ENCODE peak calls at places on chromosome 20, in nine cellular contexts. X, I, P, T, K, N, D, Y and S are unnamed samples.

GRCh38 chr20:46680684-46681031 is 8.6 kb downstream of the TP53RK start:
- DNase-seq in X (no peak), I (no peak), P (no peak), T (no peak), K (no peak), N (no peak), D (no peak), Y (no peak), S (no peak)

GRCh38 chr20:58293453-58293852 is 16.1 kb upstream of the RAB22A start:
- DNase-seq in X (peak), I (peak), P (peak), T (no peak), K (no peak), N (no peak), D (no peak), Y (no peak), S (peak)

GRCh38 chr20:41137412-41138216 is at the start of gene PLCG1:
- DNase-seq in X (peak), I (peak), P (peak), T (peak), K (peak), N (peak), D (no peak), Y (peak), S (peak)

GRCh38 chr20:51275181-51275580 is 252.3 kb upstream of the KCNG1 start:
- DNase-seq in X (no peak), I (no peak), P (no peak), T (no peak), K (no peak), N (no peak), D (no peak), Y (no peak), S (no peak)

GRCh38 chr20:47133809-47134456 is 222.6 kb downstream of the ZMYND8 start:
- DNase-seq in X (peak), I (no peak), P (no peak), T (no peak), K (no peak), N (no peak), D (no peak), Y (peak), S (peak)

GRCh38 chr20:36340593-36340990 is 34.5 kb downstream of the DLGAP4 start:
- DNase-seq in X (peak), I (no peak), P (no peak), T (no peak), K (no peak), N (no peak), D (no peak), Y (no peak), S (no peak)

GRCh38 chr20:49928411-49929141 is 7.6 kb upstream of the RNF114 start:
- DNase-seq in X (peak), I (peak), P (peak), T (peak), K (peak), N (peak), D (peak), Y (peak), S (peak)

GRCh38 chr20:1686151-1686748 is 28.7 kb upstream of the SIRPG start:
- DNase-seq in X (no peak), I (no peak), P (no peak), T (no peak), K (no peak), N (no peak), D (no peak), Y (no peak), S (no peak)

GRCh38 chr20:25540273-25540672 is 45.1 kb downstream of the NINL start:
- DNase-seq in X (peak), I (no peak), P (no peak), T (no peak), K (no peak), N (no peak), D (no peak), Y (peak), S (peak)

GRCh38 chr20:54431545-54431944 is 43.8 kb upstream of the DOK5 start:
- DNase-seq in X (no peak), I (peak), P (no peak), T (no peak), K (no peak), N (no peak), D (no peak), Y (peak), S (peak)

GRCh38 chr20:21395666-21396044 is 1.7 kb downstream of the NKX2-4 start:
- DNase-seq in X (no peak), I (no peak), P (no peak), T (no peak), K (peak), N (no peak), D (no peak), Y (no peak), S (no peak)

GRCh38 chr20:47241345-47241781 is 115.1 kb downstream of the ZMYND8 start:
- DNase-seq in X (no peak), I (no peak), P (no peak), T (no peak), K (no peak), N (no peak), D (peak), Y (peak), S (no peak)

GRCh38 chr20:62816031-62816878 is 595 bp upstream of the COL9A3 start:
- DNase-seq in X (no peak), I (no peak), P (peak), T (no peak), K (no peak), N (no peak), D (no peak), Y (no peak), S (no peak)

GRCh38 chr20:51861726-51862466 is 59.6 kb upstream of the SALL4 start:
- DNase-seq in X (peak), I (no peak), P (no peak), T (no peak), K (no peak), N (no peak), D (no peak), Y (peak), S (no peak)

GRCh38 chr20:43938932-43939761 is 24.5 kb downstream of the TOX2 start:
- DNase-seq in X (peak), I (no peak), P (no peak), T (no peak), K (no peak), N (no peak), D (peak), Y (peak), S (peak)

GRCh38 chr20:63686492-63687321 is 9.7 kb upstream of the TNFRSF6B start:
- DNase-seq in X (peak), I (no peak), P (no peak), T (no peak), K (no peak), N (peak), D (no peak), Y (peak), S (no peak)

GRCh38 chr20:19888269-19888669 is 128.9 kb upstream of the NAA20 start:
- DNase-seq in X (no peak), I (peak), P (no peak), T (no peak), K (no peak), N (no peak), D (no peak), Y (no peak), S (no peak)

GRCh38 chr20:51579137-51579536 is 36.6 kb upstream of the NFATC2 start:
- DNase-seq in X (peak), I (no peak), P (no peak), T (no peak), K (no peak), N (no peak), D (no peak), Y (peak), S (no peak)

GRCh38 chr20:3360752-3361151 is 46.7 kb downstream of the DNAAF9 start:
- DNase-seq in X (no peak), I (no peak), P (no peak), T (no peak), K (no peak), N (no peak), D (no peak), Y (no peak), S (no peak)

GRCh38 chr20:31721408-31722332 is 998 bp downstream of the BCL2L1 start:
- DNase-seq in X (no peak), I (no peak), P (no peak), T (no peak), K (no peak), N (no peak), D (no peak), Y (no peak), S (peak)

GRCh38 chr20:30168025-30168799 is 1089.3 kb upstream of the DEFB115 start:
- DNase-seq in X (no peak), I (no peak), P (no peak), T (no peak), K (peak), N (no peak), D (no peak), Y (no peak), S (no peak)

GRCh38 chr20:40741507-40742106 is 52.6 kb upstream of the MAFB start:
- DNase-seq in X (peak), I (no peak), P (peak), T (no peak), K (no peak), N (no peak), D (no peak), Y (peak), S (peak)

GRCh38 chr20:57998981-57999464 is 229.4 kb downstream of the ANKRD60 start:
- DNase-seq in X (no peak), I (no peak), P (no peak), T (no peak), K (no peak), N (no peak), D (no peak), Y (no peak), S (no peak)

GRCh38 chr20:34390769-34391447 is 27.8 kb downstream of the ITCH start:
- DNase-seq in X (peak), I (peak), P (no peak), T (no peak), K (no peak), N (peak), D (peak), Y (peak), S (peak)